ENCODE peak calls at places on chromosomes 3 and 15, in four cellular contexts. H is BJ, P is right cardiac atrium, N is adrenal gland. S is an unnamed sample. For H3K27me3, the result is how much of the 10 kb centered on the place peaks cover.

GRCh38 chr3:8762607-8763377 is 6.6 kb downstream of the OXTR start:
- DNase-seq in H (no peak), P (no peak), N (no peak), S (no peak)

GRCh38 chr3:165854696-165855095 is 17.5 kb upstream of the BCHE start:
- DNase-seq in H (no peak), P (no peak), N (no peak), S (no peak)

GRCh38 chr3:198076722-198077308 is 116.8 kb downstream of the LMLN start:
- DNase-seq in H (no peak), P (no peak), N (no peak), S (no peak)

GRCh38 chr15:63465104-63465503 is 39.3 kb upstream of the USP3 start:
- DNase-seq in H (no peak), P (no peak), N (no peak), S (no peak)

GRCh38 chr15:63490345-63491034 is 13.9 kb upstream of the USP3 start:
- DNase-seq in H (no peak), P (no peak), N (no peak), S (no peak)

GRCh38 chr15:73927003-73927475 is 777 bp downstream of the LOXL1 start:
- DNase-seq in H (no peak), P (peak), N (peak), S (no peak)

GRCh38 chr15:63072809-63073277 is 30.3 kb downstream of the TPM1 start:
- DNase-seq in H (no peak), P (no peak), N (no peak), S (no peak)

GRCh38 chr3:116663161-116663885 is 46.3 kb upstream of the TUSC7 start:
- DNase-seq in H (no peak), P (no peak), N (no peak), S (no peak)

GRCh38 chr3:170858599-170858998 is 11.4 kb downstream of the RPL22L1 start:
- DNase-seq in H (no peak), P (no peak), N (no peak), S (no peak)

GRCh38 chr3:36525115-36525711 is 144.9 kb downstream of the STAC start:
- DNase-seq in H (peak), P (no peak), N (no peak), S (peak)

GRCh38 chr15:74336061-74337005 is 31.1 kb downstream of the CYP11A1 start:
- DNase-seq in H (no peak), P (no peak), N (no peak), S (no peak)

GRCh38 chr3:159762238-159762637 is 226.4 kb upstream of the IL12A start:
- DNase-seq in H (no peak), P (no peak), N (no peak), S (no peak)

GRCh38 chr15:43519207-43519606 is 1.8 kb downstream of the MAP1A start:
- DNase-seq in H (no peak), P (no peak), N (no peak), S (no peak)

GRCh38 chr15:66294157-66294931 is 976 bp downstream of the DIS3L start:
- DNase-seq in H (peak), P (no peak), N (no peak), S (peak)

GRCh38 chr3:35394400-35394799 is 244.9 kb upstream of the ARPP21 start:
- DNase-seq in H (no peak), P (no peak), N (no peak), S (no peak)

GRCh38 chr3:181713300-181713647 is 1.5 kb downstream of the SOX2 start:
- DNase-seq in H (no peak), P (no peak), N (no peak), S (no peak)
- H3K27me3 ChIP-seq in H (under half), P (under half), N (half or more), S (half or more)

DNA sequence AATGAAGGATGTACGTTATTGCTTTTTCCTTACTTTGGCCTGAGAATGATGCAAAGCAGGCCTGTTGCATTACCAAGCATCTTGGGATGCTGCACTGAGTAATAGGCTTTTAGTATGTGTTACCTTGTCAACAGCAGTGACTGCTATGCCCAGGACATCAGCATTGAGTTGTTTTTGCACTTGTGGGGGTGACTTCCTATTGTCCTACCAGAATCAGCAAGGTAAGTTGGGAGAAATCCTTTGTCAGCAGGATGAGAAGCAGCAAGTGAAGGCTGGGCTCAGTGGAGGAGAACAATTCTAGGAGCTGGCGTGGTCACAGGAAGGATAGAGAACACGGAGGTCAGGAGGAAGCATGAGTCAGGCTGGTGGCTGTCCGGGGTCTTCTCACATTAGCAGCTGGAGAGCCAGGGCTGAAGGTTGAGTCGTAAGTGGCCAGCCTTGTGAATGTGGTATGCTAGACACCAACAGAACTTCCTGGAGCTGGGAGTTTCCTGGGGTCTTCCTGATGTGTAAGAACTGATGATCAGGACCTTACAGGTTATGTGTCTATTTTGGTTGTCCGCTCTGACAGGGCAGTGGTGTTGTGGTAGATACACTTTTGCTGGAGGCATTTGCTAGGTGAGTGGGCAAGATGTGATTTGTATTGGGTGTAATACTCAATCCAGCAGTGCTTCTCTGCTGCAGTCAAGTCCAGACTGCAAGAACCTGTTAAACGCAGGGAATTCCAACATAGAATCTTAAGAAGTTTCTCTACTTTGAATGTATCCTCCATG is 142.7 kb downstream of the FNDC3B start:
- DNase-seq in H (no peak), P (no peak), N (no peak), S (no peak)
- H3K4me3 ChIP-seq in H (no peak), P (no peak), N (no peak), S (no peak)

DNA sequence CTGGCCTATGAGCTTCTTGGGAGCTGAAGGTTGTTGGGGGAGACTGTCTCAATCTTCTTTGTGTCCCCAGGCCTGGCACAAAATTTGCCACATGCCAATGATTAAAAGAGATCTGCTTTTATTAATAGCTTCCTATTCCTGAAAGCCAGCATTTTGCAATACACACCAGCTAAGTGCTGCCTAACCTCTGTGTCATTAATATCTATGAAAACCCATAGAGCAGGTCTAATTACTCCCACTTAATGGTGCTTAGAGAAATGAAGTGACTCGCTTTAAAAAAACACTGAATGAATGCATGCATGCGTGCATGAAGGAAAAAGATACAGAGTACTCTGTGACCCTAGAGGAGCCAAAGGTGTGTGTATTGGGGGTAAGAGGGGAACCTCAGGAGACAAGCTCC is 55.0 kb downstream of the SLC6A1 start:
- DNase-seq in H (no peak), P (no peak), N (no peak), S (no peak)
- H3K27me3 ChIP-seq in H (under half), P (under half), N (under half), S (under half)

DNA sequence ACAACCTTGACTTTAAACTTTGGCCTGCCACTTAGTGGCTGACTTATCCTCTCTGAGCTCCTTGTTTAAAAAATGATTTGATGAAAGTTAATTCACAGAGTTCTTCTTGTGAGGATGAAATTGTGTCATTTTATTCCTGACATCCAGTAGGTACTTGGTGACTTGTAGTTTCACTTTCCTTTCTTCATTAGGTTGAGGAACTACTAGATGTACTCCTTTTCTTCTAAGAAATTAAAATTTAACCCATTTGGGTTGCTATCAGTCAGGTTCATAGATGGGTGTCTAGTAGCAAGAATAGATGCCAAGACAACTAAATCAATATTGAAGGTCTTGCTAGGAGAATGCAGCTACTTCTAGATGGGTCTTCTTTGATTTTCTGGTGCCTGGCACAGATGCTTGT is 5.2 kb downstream of the NR1D2 start:
- DNase-seq in H (no peak), P (no peak), N (no peak), S (no peak)
- H3K4me3 ChIP-seq in H (no peak), P (no peak), N (peak), S (no peak)